ENCODE peak calls at places on chromosomes 5 and 9, in five cellular contexts. One of them, this sample, is unnamed. For H3K4me1 and H3K9me3, the result is how much of the 10 kb centered on the place peaks cover.

GRCh38 chr5:168472329-168472728 is 13.9 kb upstream of the RARS1 start:
- DNase-seq in heart left ventricle: no peak
- DNase-seq in psoas muscle: no peak
- DNase-seq in GM23248: peak
- DNase-seq in cardiac muscle cell: no peak
- DNase-seq in this sample: no peak

GRCh38 chr5:159826351-159827222 is 89.7 kb upstream of the ADRA1B start:
- DNase-seq in cardiac muscle cell: no peak
- DNase-seq in GM23248: peak
- DNase-seq in psoas muscle: peak
- DNase-seq in heart left ventricle: peak
- DNase-seq in this sample: no peak

GRCh38 chr9:96129698-96130097 is 172.3 kb downstream of the HSD17B3 start:
- DNase-seq in GM23248: no peak
- DNase-seq in cardiac muscle cell: no peak
- DNase-seq in psoas muscle: no peak
- DNase-seq in heart left ventricle: no peak
- DNase-seq in this sample: no peak

GRCh38 chr5:82734291-82734690 is 342.9 kb downstream of the TMEM167A start:
- DNase-seq in psoas muscle: no peak
- DNase-seq in GM23248: peak
- DNase-seq in cardiac muscle cell: no peak
- DNase-seq in heart left ventricle: no peak
- DNase-seq in this sample: peak

GRCh38 chr9:80664327-80665210 is 1024.8 kb downstream of the TLE1 start:
- DNase-seq in cardiac muscle cell: no peak
- DNase-seq in psoas muscle: no peak
- DNase-seq in heart left ventricle: no peak
- DNase-seq in GM23248: no peak
- DNase-seq in this sample: no peak

GRCh38 chr9:5269249-5269715 is 35.2 kb downstream of the RLN2 start:
- DNase-seq in heart left ventricle: no peak
- DNase-seq in psoas muscle: no peak
- DNase-seq in cardiac muscle cell: peak
- DNase-seq in GM23248: peak
- DNase-seq in this sample: no peak

GRCh38 chr5:127799293-127799905 is 96.2 kb downstream of the CCDC192 start:
- DNase-seq in cardiac muscle cell: no peak
- DNase-seq in psoas muscle: no peak
- DNase-seq in heart left ventricle: no peak
- DNase-seq in GM23248: no peak
- DNase-seq in this sample: no peak

GRCh38 chr9:109471475-109471874 is 26.6 kb downstream of the PTPN3 start:
- DNase-seq in cardiac muscle cell: no peak
- DNase-seq in GM23248: no peak
- DNase-seq in psoas muscle: no peak
- DNase-seq in heart left ventricle: no peak
- DNase-seq in this sample: no peak

GRCh38 chr5:180287404-180287803 is 4.5 kb downstream of the MAPK9 start:
- DNase-seq in heart left ventricle: no peak
- DNase-seq in psoas muscle: no peak
- DNase-seq in cardiac muscle cell: no peak
- DNase-seq in GM23248: no peak
- DNase-seq in this sample: no peak

GRCh38 chr9:121738969-121739368 is 87.5 kb downstream of the DAB2IP start:
- DNase-seq in GM23248: peak
- DNase-seq in cardiac muscle cell: no peak
- DNase-seq in psoas muscle: no peak
- DNase-seq in heart left ventricle: no peak
- DNase-seq in this sample: no peak

GRCh38 chr9:111730937-111731567 is 63.7 kb downstream of the SHOC1 start:
- DNase-seq in GM23248: no peak
- DNase-seq in cardiac muscle cell: peak
- DNase-seq in psoas muscle: no peak
- DNase-seq in heart left ventricle: no peak
- DNase-seq in this sample: no peak

GRCh38 chr9:16611001-16611400 is 259.5 kb downstream of the BNC2 start:
- DNase-seq in psoas muscle: no peak
- DNase-seq in cardiac muscle cell: no peak
- DNase-seq in GM23248: peak
- DNase-seq in heart left ventricle: no peak
- DNase-seq in this sample: no peak

GRCh38 chr9:69292078-69292477 is 32.9 kb upstream of the ENTREP1 start:
- DNase-seq in heart left ventricle: no peak
- DNase-seq in cardiac muscle cell: no peak
- DNase-seq in psoas muscle: no peak
- DNase-seq in GM23248: no peak
- DNase-seq in this sample: no peak

DNA sequence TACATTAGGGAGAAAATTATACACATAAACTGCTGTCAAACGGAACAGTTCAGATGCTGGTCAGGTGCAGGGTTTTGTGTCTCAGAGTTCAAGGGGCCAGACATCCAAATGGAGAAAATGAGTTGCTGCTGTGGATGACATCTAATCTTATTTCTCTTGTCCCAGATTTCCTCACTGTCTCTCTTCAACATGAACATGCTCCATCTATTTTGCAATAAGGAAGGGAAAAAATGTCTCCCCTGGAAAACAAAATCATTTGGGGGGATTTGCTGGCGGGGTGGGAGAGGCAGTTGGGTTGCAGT is 51.2 kb downstream of the SHB start:
- DNase-seq in cardiac muscle cell: no peak
- DNase-seq in heart left ventricle: no peak
- DNase-seq in psoas muscle: no peak
- DNase-seq in GM23248: peak
- DNase-seq in this sample: no peak
- H3K4me1 ChIP-seq in cardiac muscle cell: under half
- H3K4me1 ChIP-seq in heart left ventricle: under half
- H3K4me1 ChIP-seq in psoas muscle: under half
- H3K4me1 ChIP-seq in GM23248: under half
- H3K4me1 ChIP-seq in this sample: under half

GRCh38 chr5:2708132-2708531 is 43.3 kb downstream of the IRX2 start:
- DNase-seq in heart left ventricle: no peak
- DNase-seq in psoas muscle: no peak
- DNase-seq in cardiac muscle cell: no peak
- DNase-seq in GM23248: no peak
- DNase-seq in this sample: no peak
- H3K9me3 ChIP-seq in heart left ventricle: under half
- H3K9me3 ChIP-seq in psoas muscle: under half
- H3K9me3 ChIP-seq in cardiac muscle cell: under half
- H3K9me3 ChIP-seq in GM23248: under half
- H3K9me3 ChIP-seq in this sample: under half

GRCh38 chr9:104090578-104090977 is 3.5 kb upstream of the SMC2 start:
- DNase-seq in heart left ventricle: no peak
- DNase-seq in GM23248: no peak
- DNase-seq in cardiac muscle cell: no peak
- DNase-seq in psoas muscle: no peak
- DNase-seq in this sample: no peak

GRCh38 chr9:104091028-104091590 is 3.0 kb upstream of the SMC2 start:
- DNase-seq in cardiac muscle cell: no peak
- DNase-seq in psoas muscle: no peak
- DNase-seq in heart left ventricle: no peak
- DNase-seq in GM23248: no peak
- DNase-seq in this sample: no peak

GRCh38 chr9:104088416-104088815 is 5.7 kb upstream of the SMC2 start:
- DNase-seq in cardiac muscle cell: no peak
- DNase-seq in psoas muscle: no peak
- DNase-seq in heart left ventricle: no peak
- DNase-seq in GM23248: peak
- DNase-seq in this sample: no peak

GRCh38 chr9:104085538-104085937 is 8.6 kb upstream of the SMC2 start:
- DNase-seq in cardiac muscle cell: no peak
- DNase-seq in heart left ventricle: no peak
- DNase-seq in GM23248: no peak
- DNase-seq in psoas muscle: no peak
- DNase-seq in this sample: no peak

DNA sequence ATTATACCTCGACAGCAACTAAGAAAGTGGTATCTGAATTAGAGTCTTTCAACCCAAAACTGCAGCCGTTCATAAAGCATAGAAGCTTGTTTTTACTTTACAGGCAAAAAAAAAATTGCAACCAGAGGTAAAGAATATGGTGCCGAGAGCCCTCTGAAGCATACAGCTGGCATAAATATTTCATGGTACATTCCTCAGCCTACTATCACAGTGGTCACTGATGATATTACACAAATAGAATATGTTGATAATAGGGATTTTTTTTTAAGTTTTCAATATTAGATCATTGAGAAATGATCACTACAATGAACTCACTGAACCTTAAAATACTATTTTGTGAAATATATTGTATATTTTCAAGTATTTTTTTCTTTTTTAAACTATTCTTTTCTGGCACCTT is 6.2 kb upstream of the SMC2 start:
- DNase-seq in GM23248: no peak
- DNase-seq in heart left ventricle: no peak
- DNase-seq in psoas muscle: no peak
- DNase-seq in cardiac muscle cell: no peak
- DNase-seq in this sample: no peak
- H3K27ac ChIP-seq in GM23248: no peak
- H3K27ac ChIP-seq in heart left ventricle: no peak
- H3K27ac ChIP-seq in psoas muscle: no peak
- H3K27ac ChIP-seq in cardiac muscle cell: no peak
- H3K27ac ChIP-seq in this sample: no peak

GRCh38 chr9:35791321-35791921 is at the start of gene NPR2:
- DNase-seq in cardiac muscle cell: peak
- DNase-seq in psoas muscle: peak
- DNase-seq in GM23248: peak
- DNase-seq in heart left ventricle: peak
- DNase-seq in this sample: peak

GRCh38 chr9:35792044-35792813 is 838 bp downstream of the NPR2 start:
- DNase-seq in cardiac muscle cell: no peak
- DNase-seq in psoas muscle: peak
- DNase-seq in GM23248: peak
- DNase-seq in heart left ventricle: peak
- DNase-seq in this sample: peak

GRCh38 chr9:35790385-35791291 is 753 bp upstream of the NPR2 start:
- DNase-seq in psoas muscle: peak
- DNase-seq in heart left ventricle: peak
- DNase-seq in cardiac muscle cell: peak
- DNase-seq in GM23248: peak
- DNase-seq in this sample: peak

GRCh38 chr9:35789541-35789940 is 1.9 kb upstream of the NPR2 start:
- DNase-seq in GM23248: no peak
- DNase-seq in cardiac muscle cell: no peak
- DNase-seq in heart left ventricle: no peak
- DNase-seq in psoas muscle: no peak
- DNase-seq in this sample: no peak

GRCh38 chr9:35790025-35790384 is 1.4 kb upstream of the NPR2 start:
- DNase-seq in heart left ventricle: no peak
- DNase-seq in psoas muscle: no peak
- DNase-seq in GM23248: no peak
- DNase-seq in cardiac muscle cell: no peak
- DNase-seq in this sample: no peak
- H3K4me1 ChIP-seq in heart left ventricle: under half
- H3K4me1 ChIP-seq in psoas muscle: under half
- H3K4me1 ChIP-seq in GM23248: under half
- H3K4me1 ChIP-seq in cardiac muscle cell: under half
- H3K4me1 ChIP-seq in this sample: under half

GRCh38 chr5:4188704-4189103 is 593.1 kb downstream of the IRX1 start:
- DNase-seq in GM23248: no peak
- DNase-seq in cardiac muscle cell: no peak
- DNase-seq in heart left ventricle: no peak
- DNase-seq in psoas muscle: no peak
- DNase-seq in this sample: no peak

GRCh38 chr5:4189317-4189716 is 593.7 kb downstream of the IRX1 start:
- DNase-seq in heart left ventricle: no peak
- DNase-seq in GM23248: peak
- DNase-seq in psoas muscle: no peak
- DNase-seq in cardiac muscle cell: no peak
- DNase-seq in this sample: no peak

GRCh38 chr5:4182144-4182543 is 586.5 kb downstream of the IRX1 start:
- DNase-seq in cardiac muscle cell: no peak
- DNase-seq in psoas muscle: no peak
- DNase-seq in heart left ventricle: no peak
- DNase-seq in GM23248: no peak
- DNase-seq in this sample: no peak

GRCh38 chr5:4191024-4191423 is 595.4 kb downstream of the IRX1 start:
- DNase-seq in GM23248: no peak
- DNase-seq in cardiac muscle cell: no peak
- DNase-seq in psoas muscle: no peak
- DNase-seq in heart left ventricle: no peak
- DNase-seq in this sample: no peak

DNA sequence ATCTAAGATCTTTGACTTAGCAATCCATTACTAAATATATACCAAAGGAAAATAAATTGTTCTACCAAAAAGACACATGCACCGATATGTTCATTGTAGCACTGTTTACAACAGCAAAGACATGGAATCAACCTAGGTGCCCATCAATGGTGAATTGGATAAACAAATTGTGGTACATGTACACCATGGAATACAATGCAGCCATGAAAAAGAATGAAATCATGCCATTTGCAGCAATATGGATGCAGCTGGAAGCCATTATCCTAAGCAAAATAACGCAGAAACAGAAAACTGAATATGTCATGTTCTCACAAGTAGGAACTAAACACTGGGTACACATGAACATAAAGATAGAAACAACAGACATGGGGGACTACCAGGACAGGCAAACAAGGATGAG is 589.5 kb downstream of the IRX1 start:
- DNase-seq in psoas muscle: no peak
- DNase-seq in cardiac muscle cell: no peak
- DNase-seq in GM23248: no peak
- DNase-seq in heart left ventricle: no peak
- DNase-seq in this sample: no peak
- H3K9me3 ChIP-seq in psoas muscle: under half
- H3K9me3 ChIP-seq in cardiac muscle cell: under half
- H3K9me3 ChIP-seq in GM23248: under half
- H3K9me3 ChIP-seq in heart left ventricle: under half
- H3K9me3 ChIP-seq in this sample: under half

GRCh38 chr5:131436081-131436480 is 172.2 kb downstream of the CDC42SE2 start:
- DNase-seq in cardiac muscle cell: no peak
- DNase-seq in psoas muscle: no peak
- DNase-seq in GM23248: no peak
- DNase-seq in heart left ventricle: no peak
- DNase-seq in this sample: peak
- H3K27ac ChIP-seq in cardiac muscle cell: no peak
- H3K27ac ChIP-seq in psoas muscle: no peak
- H3K27ac ChIP-seq in GM23248: no peak
- H3K27ac ChIP-seq in heart left ventricle: no peak
- H3K27ac ChIP-seq in this sample: no peak

This sample was measured in right cardiac atrium.